ENCODE peak calls at places on chromosome 16, in four cellular contexts. One of them, this sample, is unnamed.

GRCh38 chr16:68399456-68399855 is 48.9 kb downstream of the SMPD3 start:
- DNase-seq in activated CD4-positive, CD25-positive, alpha-beta regulatory T cell: no peak
- DNase-seq in caudate nucleus: no peak
- DNase-seq in C1 segment of cervical spinal cord: no peak
- DNase-seq in this sample: no peak

GRCh38 chr16:70694088-70694487 is 8.2 kb upstream of the MTSS2 start:
- DNase-seq in activated CD4-positive, CD25-positive, alpha-beta regulatory T cell: no peak
- DNase-seq in caudate nucleus: no peak
- DNase-seq in C1 segment of cervical spinal cord: no peak
- DNase-seq in this sample: no peak

GRCh38 chr16:68520649-68521086 is 18.4 kb upstream of the ZFP90 start:
- DNase-seq in activated CD4-positive, CD25-positive, alpha-beta regulatory T cell: peak; percentile 77
- DNase-seq in caudate nucleus: peak; percentile 73
- DNase-seq in C1 segment of cervical spinal cord: peak; percentile 52
- DNase-seq in this sample: peak; percentile 81

GRCh38 chr16:84553873-84554399 is 49.5 kb upstream of the MEAK7 start:
- DNase-seq in activated CD4-positive, CD25-positive, alpha-beta regulatory T cell: no peak
- DNase-seq in caudate nucleus: no peak
- DNase-seq in C1 segment of cervical spinal cord: no peak
- DNase-seq in this sample: peak; percentile 46

GRCh38 chr16:81277681-81278080 is 37.1 kb upstream of the GAN start:
- DNase-seq in activated CD4-positive, CD25-positive, alpha-beta regulatory T cell: no peak
- DNase-seq in caudate nucleus: no peak
- DNase-seq in C1 segment of cervical spinal cord: no peak
- DNase-seq in this sample: no peak

GRCh38 chr16:31529398-31530312 is 2.0 kb downstream of the AHSP start:
- DNase-seq in activated CD4-positive, CD25-positive, alpha-beta regulatory T cell: no peak
- DNase-seq in caudate nucleus: no peak
- DNase-seq in C1 segment of cervical spinal cord: no peak
- DNase-seq in this sample: no peak

GRCh38 chr16:88005148-88005547 is 53.9 kb downstream of the BANP start:
- DNase-seq in activated CD4-positive, CD25-positive, alpha-beta regulatory T cell: no peak
- DNase-seq in caudate nucleus: no peak
- DNase-seq in C1 segment of cervical spinal cord: no peak
- DNase-seq in this sample: no peak

GRCh38 chr16:10957771-10958486 is 13.6 kb downstream of the CLEC16A start:
- DNase-seq in activated CD4-positive, CD25-positive, alpha-beta regulatory T cell: no peak
- DNase-seq in caudate nucleus: no peak
- DNase-seq in C1 segment of cervical spinal cord: no peak
- DNase-seq in this sample: no peak

GRCh38 chr16:28181557-28181914 is 30.2 kb downstream of the XPO6 start:
- DNase-seq in activated CD4-positive, CD25-positive, alpha-beta regulatory T cell: no peak
- DNase-seq in caudate nucleus: no peak
- DNase-seq in C1 segment of cervical spinal cord: no peak
- DNase-seq in this sample: no peak

This sample was measured in central memory CD8-positive, alpha-beta T cell.